ENCODE peak calls at places on chromosomes 12 and 14, in six cellular contexts. P is CD8-positive, alpha-beta memory T cell; M is activated CD4-positive, alpha-beta T cell treated with anti-CD3 and anti-CD28 coated beads for 36 hours; D is stimulated activated CD8-positive, alpha-beta memory T cell treated with anti-CD3 and anti-CD28 coated beads, Interleukin-4, amount 100 ng/mL, for 1 hour; G is heart left ventricle; B is NCI-H1092. N is an unnamed sample.

GRCh38 chr12:49345048-49345839 is 1.4 kb upstream of the DNAJC22 start:
- DNase-seq in P (no peak), M (peak; percentile 46), D (no peak), G (no peak), B (peak; percentile 32), N (no peak)

GRCh38 chr14:76666746-76667145 is 94.5 kb upstream of the VASH1 start:
- DNase-seq in P (no peak), M (no peak), D (no peak), G (no peak), B (no peak), N (no peak)

GRCh38 chr12:56080556-56081138 is 682 bp downstream of the ERBB3 start:
- DNase-seq in P (no peak), M (peak; percentile 16), D (no peak), G (no peak), B (no peak), N (peak; percentile 6)

GRCh38 chr14:75877292-75877691 is 104.5 kb downstream of the TGFB3 start:
- DNase-seq in P (no peak), M (no peak), D (no peak), G (peak; percentile 47), B (no peak), N (no peak)

GRCh38 chr12:118059645-118060275 is 1.2 kb downstream of the WSB2 start:
- DNase-seq in P (no peak), M (no peak), D (no peak), G (no peak), B (no peak), N (no peak)

GRCh38 chr12:2640709-2641108 is 154.1 kb upstream of the FKBP4 start:
- DNase-seq in P (no peak), M (peak; percentile 65), D (no peak), G (peak; percentile 68), B (no peak), N (no peak)

GRCh38 chr12:11705010-11705409 is 55.5 kb downstream of the ETV6 start:
- DNase-seq in P (no peak), M (no peak), D (no peak), G (no peak), B (no peak), N (no peak)

GRCh38 chr14:52901357-52901980 is 49.4 kb downstream of the FERMT2 start:
- DNase-seq in P (no peak), M (no peak), D (no peak), G (no peak), B (no peak), N (no peak)

GRCh38 chr14:63209160-63209559 is 4.9 kb downstream of the RHOJ start:
- DNase-seq in P (no peak), M (no peak), D (no peak), G (no peak), B (no peak), N (no peak)

GRCh38 chr12:106310687-106311086 is 8.2 kb downstream of the TCP11L2 start:
- DNase-seq in P (no peak), M (no peak), D (no peak), G (no peak), B (no peak), N (no peak)

GRCh38 chr14:32073537-32074189 is 3.4 kb upstream of the ARHGAP5 start:
- DNase-seq in P (peak; percentile 69), M (peak; percentile 61), D (no peak), G (peak; percentile 46), B (peak; percentile 72), N (peak; percentile 42)

GRCh38 chr12:132649226-132649945 is 30.8 kb downstream of the P2RX2 start:
- DNase-seq in P (no peak), M (no peak), D (no peak), G (no peak), B (no peak), N (no peak)

GRCh38 chr14:80805136-80805535 is 136.4 kb downstream of the CEP128 start:
- DNase-seq in P (no peak), M (no peak), D (no peak), G (no peak), B (no peak), N (no peak)

GRCh38 chr12:65209655-65210043 is 40.3 kb downstream of the LEMD3 start:
- DNase-seq in P (no peak), M (no peak), D (no peak), G (no peak), B (no peak), N (no peak)

GRCh38 chr12:117100251-117100650 is 1.0 kb upstream of the TESC start:
- DNase-seq in P (no peak), M (peak; percentile 19), D (no peak), G (no peak), B (no peak), N (peak; percentile 44)

GRCh38 chr12:26056335-26056734 is 68.5 kb downstream of the BHLHE41 start:
- DNase-seq in P (no peak), M (no peak), D (no peak), G (no peak), B (no peak), N (no peak)

GRCh38 chr14:93207468-93208308 is 632 bp downstream of the UBR7 start:
- DNase-seq in P (peak; percentile 10), M (peak; percentile 56), D (no peak), G (peak; percentile 66), B (peak; percentile 27), N (peak; percentile 52)

GRCh38 chr12:28606967-28607557 is 416.8 kb downstream of the CCDC91 start:
- DNase-seq in P (no peak), M (no peak), D (no peak), G (no peak), B (no peak), N (no peak)

GRCh38 chr14:73243341-73243740 is 6.0 kb downstream of the PAPLN start:
- DNase-seq in P (no peak), M (no peak), D (no peak), G (no peak), B (no peak), N (no peak)

GRCh38 chr12:59940676-59941342 is 345.0 kb downstream of the SLC16A7 start:
- DNase-seq in P (no peak), M (no peak), D (no peak), G (no peak), B (no peak), N (no peak)

GRCh38 chr14:79631276-79631675 is 580.0 kb downstream of the DIO2 start:
- DNase-seq in P (peak; percentile 0), M (no peak), D (no peak), G (no peak), B (no peak), N (no peak)

N was measured in HEK293T.